ENCODE peak calls at places on chromosomes 16 and 17, in seven cellular contexts. Y, M, H, L, V, X and N are unnamed samples.

GRCh38 chr16:25093208-25094061 is 18.1 kb upstream of the LCMT1 start:
- DNase-seq in X (no peak), H (no peak), V (no peak), L (no peak), M (no peak), Y (no peak), N (no peak)

GRCh38 chr17:29196784-29197515 is 16.8 kb upstream of the MYO18A start:
- DNase-seq in L (no peak), M (no peak), Y (no peak), H (no peak), V (no peak), X (no peak), N (no peak)

GRCh38 chr17:38572665-38573365 is 32.9 kb downstream of the SRCIN1 start:
- DNase-seq in H (no peak), L (no peak), X (no peak), Y (no peak), V (no peak), M (no peak), N (no peak)

GRCh38 chr17:49252148-49252682 is 21.6 kb upstream of the PHOSPHO1 start:
- DNase-seq in Y (no peak), V (no peak), L (no peak), H (no peak), M (no peak), X (no peak), N (no peak)

GRCh38 chr17:38444151-38444550 is 15.9 kb downstream of the ARHGAP23 start:
- DNase-seq in L (peak; percentile 18), H (peak; percentile 58), Y (peak; percentile 61), M (peak; percentile 78), V (peak; percentile 62), X (peak; percentile 18), N (peak; percentile 31)

GRCh38 chr17:17796787-17797061 is 40.1 kb downstream of the SREBF1 start:
- DNase-seq in H (no peak), M (no peak), X (no peak), V (no peak), Y (no peak), L (no peak), N (no peak)

GRCh38 chr16:75810998-75811634 is 84.8 kb upstream of the CPHXL start:
- DNase-seq in X (no peak), L (no peak), H (no peak), M (no peak), Y (no peak), V (no peak), N (no peak)

GRCh38 chr16:89455178-89455577 is 35.2 kb downstream of the ANKRD11 start:
- DNase-seq in V (no peak), X (no peak), H (no peak), M (no peak), Y (no peak), L (no peak), N (no peak)

GRCh38 chr16:57446530-57447141 is 549 bp downstream of the CIAPIN1 start:
- DNase-seq in V (peak; percentile 23), X (peak; percentile 45), L (no peak), M (peak; percentile 31), H (no peak), Y (peak; percentile 31), N (no peak)

GRCh38 chr17:62592305-62593099 is 35.0 kb upstream of the MRC2 start:
- DNase-seq in M (no peak), X (no peak), Y (no peak), L (no peak), V (peak; percentile 40), H (no peak), N (no peak)

GRCh38 chr16:83530293-83530692 is 277.5 kb upstream of the HSBP1 start:
- DNase-seq in X (no peak), Y (no peak), V (no peak), M (no peak), H (no peak), L (no peak), N (no peak)

GRCh38 chr16:11757671-11758545 is 15.3 kb upstream of the TXNDC11 start:
- DNase-seq in Y (peak; percentile 31), M (no peak), V (peak; percentile 85), H (no peak), X (no peak), L (no peak), N (no peak)

GRCh38 chr17:72887917-72888316 is 204.6 kb downstream of the SLC39A11 start:
- DNase-seq in Y (no peak), M (no peak), X (no peak), V (no peak), L (no peak), H (no peak), N (no peak)

GRCh38 chr16:28879261-28879840 is 1.1 kb downstream of the ATP2A1 start:
- DNase-seq in M (no peak), H (no peak), L (no peak), Y (peak; percentile 22), X (no peak), V (no peak), N (no peak)

GRCh38 chr17:60077226-60077625 is 1.5 kb downstream of the HEATR6 start:
- DNase-seq in L (no peak), H (no peak), V (peak; percentile 9), Y (no peak), X (no peak), M (no peak), N (no peak)

GRCh38 chr16:7437843-7438242 is 105.2 kb downstream of the RBFOX1 start:
- DNase-seq in M (no peak), X (no peak), H (no peak), Y (no peak), V (no peak), L (no peak), N (no peak)

GRCh38 chr16:1884155-1884760 is 12.3 kb upstream of the MEIOB start:
- DNase-seq in X (no peak), Y (peak; percentile 63), M (no peak), V (no peak), L (no peak), H (no peak), N (no peak)

GRCh38 chr16:21116148-21116693 is 34.4 kb downstream of the DNAH3 start:
- DNase-seq in H (no peak), Y (no peak), M (no peak), X (peak; percentile 45), V (peak; percentile 3), L (no peak), N (no peak)

GRCh38 chr17:63476494-63476856 is 386 bp upstream of the ACE start:
- DNase-seq in L (no peak), H (no peak), V (no peak), Y (no peak), M (no peak), X (no peak), N (no peak)

GRCh38 chr17:57868007-57868774 is 18.3 kb upstream of the MRPS23 start:
- DNase-seq in L (no peak), H (peak; percentile 81), M (peak; percentile 93), X (peak; percentile 75), Y (peak; percentile 65), V (peak; percentile 95), N (peak; percentile 17)

GRCh38 chr16:15749371-15749770 is 99.3 kb downstream of the NDE1 start:
- DNase-seq in V (no peak), Y (no peak), H (no peak), M (no peak), L (no peak), X (no peak), N (no peak)

GRCh38 chr17:57714660-57715059 is 30.4 kb downstream of the CCDC182 start:
- DNase-seq in L (no peak), X (no peak), H (no peak), V (no peak), M (no peak), Y (no peak), N (no peak)

GRCh38 chr16:72877374-72878028 is 170.4 kb downstream of the ZFHX3 start:
- DNase-seq in X (no peak), L (no peak), Y (no peak), H (no peak), M (no peak), V (peak; percentile 81), N (no peak)

GRCh38 chr16:22323173-22323997 is 26.2 kb downstream of the POLR3E start:
- DNase-seq in M (no peak), H (no peak), Y (no peak), X (no peak), L (no peak), V (no peak), N (no peak)

GRCh38 chr17:55388842-55389241 is 32.8 kb downstream of the MMD start:
- DNase-seq in Y (no peak), H (no peak), L (no peak), M (no peak), X (no peak), V (no peak), N (no peak)

GRCh38 chr16:58661199-58661830 is 23.3 kb downstream of the SLC38A7 start:
- DNase-seq in Y (peak; percentile 38), V (peak; percentile 86), H (no peak), M (peak; percentile 38), X (no peak), L (no peak), N (no peak)

GRCh38 chr17:60554377-60554788 is 28.3 kb upstream of the APPBP2 start:
- DNase-seq in M (no peak), V (peak; percentile 78), Y (no peak), H (no peak), X (no peak), L (no peak), N (no peak)

GRCh38 chr17:41176744-41177387 is 1.2 kb downstream of the KRTAP4-2 start:
- DNase-seq in V (no peak), L (no peak), H (no peak), M (no peak), Y (no peak), X (peak; percentile 19), N (no peak)

GRCh38 chr17:79747508-79748295 is 17.0 kb downstream of the ENPP7 start:
- DNase-seq in H (no peak), X (no peak), M (no peak), L (no peak), Y (no peak), V (no peak), N (no peak)

GRCh38 chr16:51148674-51149228 is 2.3 kb downstream of the SALL1 start:
- DNase-seq in M (no peak), L (no peak), H (no peak), Y (no peak), X (no peak), V (peak; percentile 47), N (no peak)

GRCh38 chr17:1995321-1996242 is 29.6 kb downstream of the RTN4RL1 start:
- DNase-seq in L (no peak), M (no peak), H (no peak), V (no peak), Y (no peak), X (no peak), N (no peak)

GRCh38 chr16:75433732-75434413 is 570 bp upstream of the CFDP1 start:
- DNase-seq in Y (peak; percentile 74), L (no peak), V (peak; percentile 96), M (peak; percentile 85), X (peak; percentile 61), H (peak; percentile 79), N (peak; percentile 55)

GRCh38 chr17:1916963-1917715 is 87.3 kb downstream of the RPA1 start:
- DNase-seq in L (no peak), H (no peak), Y (no peak), V (no peak), M (no peak), X (no peak), N (no peak)

GRCh38 chr17:335691-336090 is 16.9 kb downstream of the RPH3AL start:
- DNase-seq in H (no peak), M (no peak), X (no peak), L (no peak), V (no peak), Y (no peak), N (no peak)